ENCODE peak calls at places on chromosomes 3 and 15, in six cellular contexts. One of them, this sample, is unnamed. For H3K27me3, the result is how much of the 10 kb centered on the place peaks cover.

GRCh38 chr3:99012051-99012450 is 110.6 kb upstream of the DCBLD2 start:
- DNase-seq in CD8-positive, alpha-beta T cell: no peak
- DNase-seq in breast epithelium: no peak
- DNase-seq in fibroblast of lung: peak
- DNase-seq in heart left ventricle: no peak
- DNase-seq in PC-9: no peak
- DNase-seq in this sample: no peak

GRCh38 chr3:148389916-148390315 is 307.8 kb upstream of the AGTR1 start:
- DNase-seq in fibroblast of lung: no peak
- DNase-seq in CD8-positive, alpha-beta T cell: no peak
- DNase-seq in PC-9: no peak
- DNase-seq in breast epithelium: no peak
- DNase-seq in heart left ventricle: no peak
- DNase-seq in this sample: no peak

GRCh38 chr3:4752201-4753072 is 226.8 kb upstream of the BHLHE40 start:
- DNase-seq in heart left ventricle: no peak
- DNase-seq in breast epithelium: no peak
- DNase-seq in CD8-positive, alpha-beta T cell: no peak
- DNase-seq in fibroblast of lung: no peak
- DNase-seq in PC-9: no peak
- DNase-seq in this sample: no peak

GRCh38 chr3:158713094-158713499 is 19.2 kb downstream of the RARRES1 start:
- DNase-seq in heart left ventricle: no peak
- DNase-seq in CD8-positive, alpha-beta T cell: no peak
- DNase-seq in PC-9: peak
- DNase-seq in breast epithelium: no peak
- DNase-seq in fibroblast of lung: peak
- DNase-seq in this sample: no peak

GRCh38 chr3:110518031-110518430 is 553.6 kb upstream of the NECTIN3 start:
- DNase-seq in fibroblast of lung: no peak
- DNase-seq in heart left ventricle: no peak
- DNase-seq in CD8-positive, alpha-beta T cell: no peak
- DNase-seq in PC-9: no peak
- DNase-seq in breast epithelium: no peak
- DNase-seq in this sample: no peak

GRCh38 chr3:67383379-67383778 is 271.0 kb downstream of the SUCLG2 start:
- DNase-seq in PC-9: no peak
- DNase-seq in CD8-positive, alpha-beta T cell: no peak
- DNase-seq in breast epithelium: no peak
- DNase-seq in fibroblast of lung: no peak
- DNase-seq in heart left ventricle: no peak
- DNase-seq in this sample: no peak

GRCh38 chr3:150540297-150540696 is 6.0 kb downstream of the SERP1 start:
- DNase-seq in heart left ventricle: no peak
- DNase-seq in fibroblast of lung: no peak
- DNase-seq in CD8-positive, alpha-beta T cell: no peak
- DNase-seq in PC-9: no peak
- DNase-seq in breast epithelium: no peak
- DNase-seq in this sample: no peak

GRCh38 chr3:177195941-177196472 is 1.3 kb downstream of the TBL1XR1 start:
- DNase-seq in CD8-positive, alpha-beta T cell: peak
- DNase-seq in PC-9: no peak
- DNase-seq in fibroblast of lung: no peak
- DNase-seq in heart left ventricle: no peak
- DNase-seq in breast epithelium: no peak
- DNase-seq in this sample: no peak

GRCh38 chr15:64895285-64896065 is 16.2 kb upstream of the ANKDD1A start:
- DNase-seq in fibroblast of lung: peak
- DNase-seq in breast epithelium: no peak
- DNase-seq in heart left ventricle: no peak
- DNase-seq in CD8-positive, alpha-beta T cell: peak
- DNase-seq in PC-9: no peak
- DNase-seq in this sample: no peak

GRCh38 chr3:112120485-112120836 is 12.6 kb downstream of the GCSAM start:
- DNase-seq in fibroblast of lung: no peak
- DNase-seq in PC-9: no peak
- DNase-seq in breast epithelium: no peak
- DNase-seq in CD8-positive, alpha-beta T cell: no peak
- DNase-seq in heart left ventricle: no peak
- DNase-seq in this sample: no peak

GRCh38 chr15:39127925-39128617 is 452.8 kb upstream of the THBS1 start:
- DNase-seq in heart left ventricle: no peak
- DNase-seq in PC-9: peak
- DNase-seq in breast epithelium: no peak
- DNase-seq in fibroblast of lung: peak
- DNase-seq in CD8-positive, alpha-beta T cell: no peak
- DNase-seq in this sample: no peak

GRCh38 chr3:146368882-146369523 is 100.4 kb downstream of the PLSCR2 start:
- DNase-seq in PC-9: no peak
- DNase-seq in CD8-positive, alpha-beta T cell: no peak
- DNase-seq in fibroblast of lung: no peak
- DNase-seq in heart left ventricle: no peak
- DNase-seq in breast epithelium: no peak
- DNase-seq in this sample: no peak

GRCh38 chr3:112931737-112932521 is 43.0 kb downstream of the CD200R1 start:
- DNase-seq in PC-9: no peak
- DNase-seq in fibroblast of lung: no peak
- DNase-seq in heart left ventricle: peak
- DNase-seq in CD8-positive, alpha-beta T cell: no peak
- DNase-seq in breast epithelium: no peak
- DNase-seq in this sample: no peak

GRCh38 chr15:51782357-51782896 is 31.0 kb downstream of the TMOD2 start:
- DNase-seq in heart left ventricle: no peak
- DNase-seq in fibroblast of lung: peak
- DNase-seq in CD8-positive, alpha-beta T cell: no peak
- DNase-seq in breast epithelium: no peak
- DNase-seq in PC-9: peak
- DNase-seq in this sample: no peak

GRCh38 chr3:32913790-32914446 is 37.5 kb upstream of the CCR4 start:
- DNase-seq in breast epithelium: peak
- DNase-seq in fibroblast of lung: peak
- DNase-seq in PC-9: no peak
- DNase-seq in heart left ventricle: no peak
- DNase-seq in CD8-positive, alpha-beta T cell: no peak
- DNase-seq in this sample: no peak

GRCh38 chr15:32687556-32687955 is 30.2 kb upstream of the GREM1 start:
- DNase-seq in PC-9: no peak
- DNase-seq in heart left ventricle: no peak
- DNase-seq in fibroblast of lung: no peak
- DNase-seq in breast epithelium: no peak
- DNase-seq in CD8-positive, alpha-beta T cell: no peak
- DNase-seq in this sample: no peak

GRCh38 chr3:114389156-114389555 is 95.3 kb downstream of the TIGIT start:
- DNase-seq in CD8-positive, alpha-beta T cell: peak
- DNase-seq in fibroblast of lung: no peak
- DNase-seq in heart left ventricle: no peak
- DNase-seq in breast epithelium: no peak
- DNase-seq in PC-9: no peak
- DNase-seq in this sample: no peak

GRCh38 chr15:77012868-77013267 is 17.9 kb downstream of the PSTPIP1 start:
- DNase-seq in PC-9: no peak
- DNase-seq in fibroblast of lung: no peak
- DNase-seq in heart left ventricle: peak
- DNase-seq in CD8-positive, alpha-beta T cell: peak
- DNase-seq in breast epithelium: no peak
- DNase-seq in this sample: no peak

GRCh38 chr3:94249491-94250079 is 186.7 kb downstream of the NSUN3 start:
- DNase-seq in heart left ventricle: no peak
- DNase-seq in breast epithelium: peak
- DNase-seq in CD8-positive, alpha-beta T cell: peak
- DNase-seq in PC-9: peak
- DNase-seq in fibroblast of lung: peak
- DNase-seq in this sample: peak

GRCh38 chr3:71062037-71062919 is 521.2 kb downstream of the FOXP1 start:
- DNase-seq in breast epithelium: no peak
- DNase-seq in PC-9: no peak
- DNase-seq in heart left ventricle: no peak
- DNase-seq in fibroblast of lung: peak
- DNase-seq in CD8-positive, alpha-beta T cell: no peak
- DNase-seq in this sample: no peak

GRCh38 chr15:73746883-73747282 is 6.3 kb downstream of the INSYN1 start:
- DNase-seq in breast epithelium: no peak
- DNase-seq in heart left ventricle: no peak
- DNase-seq in CD8-positive, alpha-beta T cell: no peak
- DNase-seq in fibroblast of lung: no peak
- DNase-seq in PC-9: no peak
- DNase-seq in this sample: no peak

GRCh38 chr3:129121016-129121791 is 400 bp downstream of the RAB43 start:
- DNase-seq in CD8-positive, alpha-beta T cell: peak
- DNase-seq in PC-9: no peak
- DNase-seq in fibroblast of lung: peak
- DNase-seq in heart left ventricle: peak
- DNase-seq in breast epithelium: no peak
- DNase-seq in this sample: no peak

GRCh38 chr3:195129072-195129643 is 141.8 kb downstream of the XXYLT1 start:
- DNase-seq in fibroblast of lung: no peak
- DNase-seq in PC-9: no peak
- DNase-seq in heart left ventricle: no peak
- DNase-seq in CD8-positive, alpha-beta T cell: no peak
- DNase-seq in breast epithelium: no peak
- DNase-seq in this sample: no peak

GRCh38 chr3:125126323-125126722 is 70.5 kb upstream of the HEG1 start:
- DNase-seq in PC-9: no peak
- DNase-seq in heart left ventricle: no peak
- DNase-seq in breast epithelium: no peak
- DNase-seq in fibroblast of lung: no peak
- DNase-seq in CD8-positive, alpha-beta T cell: no peak
- DNase-seq in this sample: no peak

GRCh38 chr3:125123455-125123854 is 67.7 kb upstream of the HEG1 start:
- DNase-seq in CD8-positive, alpha-beta T cell: no peak
- DNase-seq in PC-9: no peak
- DNase-seq in fibroblast of lung: no peak
- DNase-seq in heart left ventricle: no peak
- DNase-seq in breast epithelium: no peak
- DNase-seq in this sample: no peak

GRCh38 chr3:125121246-125122010 is 65.6 kb upstream of the HEG1 start:
- DNase-seq in CD8-positive, alpha-beta T cell: peak
- DNase-seq in PC-9: no peak
- DNase-seq in fibroblast of lung: no peak
- DNase-seq in breast epithelium: no peak
- DNase-seq in heart left ventricle: no peak
- DNase-seq in this sample: no peak

GRCh38 chr3:125125822-125126245 is 70.0 kb upstream of the HEG1 start:
- DNase-seq in heart left ventricle: no peak
- DNase-seq in fibroblast of lung: peak
- DNase-seq in breast epithelium: no peak
- DNase-seq in PC-9: peak
- DNase-seq in CD8-positive, alpha-beta T cell: no peak
- DNase-seq in this sample: no peak

DNA sequence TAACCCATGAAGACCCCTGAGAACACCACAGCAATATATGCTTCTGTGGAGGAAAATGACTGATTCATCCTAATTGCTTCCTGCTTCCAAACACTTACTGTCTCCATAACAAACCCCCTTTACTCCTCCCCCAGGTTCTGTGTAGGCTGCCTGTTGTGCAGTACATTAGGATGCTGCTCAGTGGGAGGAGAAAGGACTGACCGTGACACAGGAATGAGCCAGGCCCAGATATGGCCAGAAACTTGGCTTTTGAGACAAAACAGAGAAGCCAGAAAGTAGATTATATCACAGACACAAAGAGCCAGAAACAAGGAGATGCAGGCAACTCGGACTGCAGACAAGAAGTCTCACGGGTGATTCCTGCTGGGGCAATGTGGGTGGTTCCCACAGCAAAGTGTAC is 68.1 kb upstream of the HEG1 start:
- DNase-seq in PC-9: no peak
- DNase-seq in CD8-positive, alpha-beta T cell: no peak
- DNase-seq in breast epithelium: no peak
- DNase-seq in heart left ventricle: no peak
- DNase-seq in fibroblast of lung: no peak
- DNase-seq in this sample: no peak
- H3K27me3 ChIP-seq in PC-9: under half
- H3K27me3 ChIP-seq in CD8-positive, alpha-beta T cell: under half
- H3K27me3 ChIP-seq in breast epithelium: under half
- H3K27me3 ChIP-seq in heart left ventricle: under half
- H3K27me3 ChIP-seq in fibroblast of lung: under half
- H3K27me3 ChIP-seq in this sample: under half

GRCh38 chr15:34266751-34267150 is 41.9 kb downstream of the EMC4 start:
- DNase-seq in breast epithelium: no peak
- DNase-seq in fibroblast of lung: no peak
- DNase-seq in heart left ventricle: no peak
- DNase-seq in CD8-positive, alpha-beta T cell: no peak
- DNase-seq in PC-9: no peak
- DNase-seq in this sample: no peak
- H3K27ac ChIP-seq in breast epithelium: no peak
- H3K27ac ChIP-seq in fibroblast of lung: no peak
- H3K27ac ChIP-seq in heart left ventricle: no peak
- H3K27ac ChIP-seq in CD8-positive, alpha-beta T cell: no peak
- H3K27ac ChIP-seq in PC-9: no peak
- H3K27ac ChIP-seq in this sample: no peak

DNA sequence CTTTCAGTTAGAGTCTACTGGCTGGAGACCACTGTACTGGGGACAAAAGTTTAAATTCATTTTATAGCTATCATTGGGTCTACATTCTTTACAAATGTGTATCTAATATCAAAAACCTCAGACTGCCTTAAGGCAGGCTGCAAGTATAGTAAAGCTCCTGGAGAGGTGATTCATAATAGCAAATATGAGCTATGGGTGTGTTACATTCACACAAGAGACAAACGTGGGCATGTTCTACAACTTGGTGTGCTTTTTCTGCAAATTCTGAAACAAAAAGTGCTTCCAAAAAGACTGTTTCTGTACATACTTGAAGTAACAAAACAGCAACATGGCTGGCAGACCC is 1101.4 kb downstream of the ROBO1 start:
- DNase-seq in heart left ventricle: no peak
- DNase-seq in fibroblast of lung: peak
- DNase-seq in PC-9: peak
- DNase-seq in breast epithelium: no peak
- DNase-seq in CD8-positive, alpha-beta T cell: no peak
- DNase-seq in this sample: no peak
- H3K4me3 ChIP-seq in heart left ventricle: no peak
- H3K4me3 ChIP-seq in fibroblast of lung: no peak
- H3K4me3 ChIP-seq in PC-9: no peak
- H3K4me3 ChIP-seq in breast epithelium: no peak
- H3K4me3 ChIP-seq in CD8-positive, alpha-beta T cell: no peak
- H3K4me3 ChIP-seq in this sample: no peak

GRCh38 chr15:70539409-70539808 is 223.9 kb downstream of the UACA start:
- DNase-seq in PC-9: no peak
- DNase-seq in breast epithelium: no peak
- DNase-seq in fibroblast of lung: no peak
- DNase-seq in heart left ventricle: no peak
- DNase-seq in CD8-positive, alpha-beta T cell: no peak
- DNase-seq in this sample: no peak

GRCh38 chr15:70539912-70540520 is 223.3 kb downstream of the UACA start:
- DNase-seq in heart left ventricle: no peak
- DNase-seq in breast epithelium: no peak
- DNase-seq in fibroblast of lung: no peak
- DNase-seq in PC-9: no peak
- DNase-seq in CD8-positive, alpha-beta T cell: no peak
- DNase-seq in this sample: no peak

GRCh38 chr15:70545526-70545925 is 217.8 kb downstream of the UACA start:
- DNase-seq in fibroblast of lung: no peak
- DNase-seq in breast epithelium: no peak
- DNase-seq in heart left ventricle: no peak
- DNase-seq in CD8-positive, alpha-beta T cell: no peak
- DNase-seq in PC-9: no peak
- DNase-seq in this sample: no peak

GRCh38 chr15:70538278-70538677 is 225.1 kb downstream of the UACA start:
- DNase-seq in heart left ventricle: no peak
- DNase-seq in CD8-positive, alpha-beta T cell: no peak
- DNase-seq in fibroblast of lung: no peak
- DNase-seq in PC-9: peak
- DNase-seq in breast epithelium: no peak
- DNase-seq in this sample: no peak

GRCh38 chr15:70541511-70541910 is 221.8 kb downstream of the UACA start:
- DNase-seq in CD8-positive, alpha-beta T cell: no peak
- DNase-seq in breast epithelium: peak
- DNase-seq in heart left ventricle: no peak
- DNase-seq in PC-9: no peak
- DNase-seq in fibroblast of lung: no peak
- DNase-seq in this sample: no peak
- H3K27me3 ChIP-seq in CD8-positive, alpha-beta T cell: under half
- H3K27me3 ChIP-seq in breast epithelium: under half
- H3K27me3 ChIP-seq in heart left ventricle: under half
- H3K27me3 ChIP-seq in PC-9: under half
- H3K27me3 ChIP-seq in fibroblast of lung: under half
- H3K27me3 ChIP-seq in this sample: under half

This sample was measured in dorsolateral prefrontal cortex.